ENCODE peak calls at places on chromosomes 7 and 10, in five cellular contexts. H is K562, M is HepG2, P is endothelial cell of umbilical vein, V is A549. D is an unnamed sample.

GRCh38 chr10:45505336-45505735 is 131.3 kb downstream of the ALOX5 start:
- DNase-seq in H (no peak), M (no peak), P (no peak), V (no peak), D (no peak)

GRCh38 chr10:87641065-87641464 is 18.6 kb upstream of the PAPSS2 start:
- DNase-seq in H (no peak), M (no peak), P (no peak), V (no peak), D (no peak)

GRCh38 chr10:17820943-17821342 is 11.8 kb downstream of the MRC1 start:
- DNase-seq in H (no peak), M (no peak), P (no peak), V (no peak), D (no peak)

GRCh38 chr7:45160374-45160773 is 2.8 kb downstream of the RAMP3 start:
- DNase-seq in H (no peak), M (no peak), P (no peak), V (no peak), D (peak)

GRCh38 chr7:156984209-156984891 is 26.1 kb downstream of the MNX1 start:
- DNase-seq in H (no peak), M (no peak), P (no peak), V (no peak), D (no peak)

GRCh38 chr7:64787295-64787694 is 6.9 kb upstream of the ZNF138 start:
- DNase-seq in H (no peak), M (no peak), P (no peak), V (no peak), D (no peak)

GRCh38 chr7:42831051-42831952 is 80.6 kb downstream of the C7orf25 start:
- DNase-seq in H (peak), M (peak), P (peak), V (peak), D (peak)

GRCh38 chr10:132878091-132878729 is 64.2 kb downstream of the CFAP46 start:
- DNase-seq in H (no peak), M (no peak), P (no peak), V (no peak), D (no peak)

GRCh38 chr7:155230169-155230593 is 67.5 kb upstream of the INSIG1 start:
- DNase-seq in H (no peak), M (peak), P (no peak), V (peak), D (no peak)

GRCh38 chr10:125778556-125778955 is 2.9 kb upstream of the MMP21 start:
- DNase-seq in H (no peak), M (no peak), P (no peak), V (no peak), D (no peak)

GRCh38 chr10:121734517-121735137 is 136.4 kb upstream of the FGFR2 start:
- DNase-seq in H (peak), M (peak), P (no peak), V (peak), D (peak)

GRCh38 chr7:109094-109493 is 83.3 kb upstream of the FAM20C start:
- DNase-seq in H (no peak), M (no peak), P (no peak), V (no peak), D (no peak)

GRCh38 chr10:7133270-7133669 is 277.6 kb downstream of the SFMBT2 start:
- DNase-seq in H (peak), M (no peak), P (no peak), V (no peak), D (no peak)

GRCh38 chr7:150748402-150748801 is 11.2 kb downstream of the GIMAP5 start:
- DNase-seq in H (no peak), M (no peak), P (no peak), V (no peak), D (no peak)

GRCh38 chr10:97713351-97713827 is at the start of gene MARVELD1:
- DNase-seq in H (peak), M (no peak), P (peak), V (peak), D (peak)

GRCh38 chr10:11527700-11528255 is 83.7 kb downstream of the USP6NL start:
- DNase-seq in H (no peak), M (no peak), P (peak), V (no peak), D (no peak)

GRCh38 chr10:110081914-110082313 is 74.1 kb downstream of the ADD3 start:
- DNase-seq in H (peak), M (peak), P (peak), V (peak), D (peak)

GRCh38 chr7:44177570-44178131 is 11.6 kb downstream of the GCK start:
- DNase-seq in H (no peak), M (no peak), P (no peak), V (no peak), D (peak)

GRCh38 chr10:110430369-110431273 is 67.1 kb upstream of the DUSP5 start:
- DNase-seq in H (no peak), M (no peak), P (no peak), V (no peak), D (no peak)

GRCh38 chr7:2003451-2003930 is 229.3 kb downstream of the MAD1L1 start:
- DNase-seq in H (no peak), M (no peak), P (no peak), V (no peak), D (no peak)

GRCh38 chr10:46308666-46309450 is 22.1 kb downstream of the ANTXRL start:
- DNase-seq in H (no peak), M (no peak), P (no peak), V (no peak), D (no peak)

DNA sequence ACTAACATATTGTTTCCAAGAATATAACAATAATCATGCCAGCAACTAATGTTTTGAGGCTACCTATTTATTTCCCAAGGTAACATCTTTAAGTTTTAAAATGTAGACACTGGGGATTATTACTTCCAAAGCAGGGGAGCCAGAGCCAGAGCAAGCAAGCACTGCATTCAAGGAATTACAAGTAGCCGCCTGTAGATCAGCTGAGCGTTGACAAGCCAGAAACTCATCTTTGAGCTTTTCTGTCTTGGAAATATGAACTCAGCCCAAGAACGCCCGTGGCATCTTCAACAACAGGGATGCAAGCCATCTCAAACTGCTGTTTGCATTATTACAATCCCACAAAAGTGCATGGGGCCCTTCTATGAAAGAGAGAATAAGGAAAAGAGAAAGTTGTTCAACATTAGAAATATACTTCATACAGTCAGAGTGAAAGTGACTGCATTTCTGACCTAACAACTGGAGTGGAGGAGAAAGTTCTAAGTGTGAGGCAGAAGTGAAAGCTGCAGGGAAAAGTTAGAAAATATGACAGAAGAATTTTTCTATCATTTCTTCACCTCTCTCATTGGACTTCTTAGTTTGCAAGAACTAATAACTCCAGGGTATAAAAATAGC is 6.5 kb downstream of the SGCE start:
- DNase-seq in H (no peak), M (no peak), P (no peak), V (no peak), D (no peak)
- TF ChIP-seq MYC in H (no peak), M (no peak), P (no peak), V (no peak), D (no peak)

GRCh38 chr10:71725998-71726672 is 6.6 kb upstream of the C10orf105 start:
- DNase-seq in H (peak), M (peak), P (peak), V (peak), D (peak)
- TF ChIP-seq CTCF in H (peak), M (peak), P (peak), V (peak), D (peak)

GRCh38 chr7:33667261-33667660 is 238.1 kb upstream of the BMPER start:
- DNase-seq in H (no peak), M (no peak), P (peak), V (no peak), D (no peak)
- TF ChIP-seq MYC in H (no peak), M (no peak), P (no peak), V (no peak), D (no peak)

DNA sequence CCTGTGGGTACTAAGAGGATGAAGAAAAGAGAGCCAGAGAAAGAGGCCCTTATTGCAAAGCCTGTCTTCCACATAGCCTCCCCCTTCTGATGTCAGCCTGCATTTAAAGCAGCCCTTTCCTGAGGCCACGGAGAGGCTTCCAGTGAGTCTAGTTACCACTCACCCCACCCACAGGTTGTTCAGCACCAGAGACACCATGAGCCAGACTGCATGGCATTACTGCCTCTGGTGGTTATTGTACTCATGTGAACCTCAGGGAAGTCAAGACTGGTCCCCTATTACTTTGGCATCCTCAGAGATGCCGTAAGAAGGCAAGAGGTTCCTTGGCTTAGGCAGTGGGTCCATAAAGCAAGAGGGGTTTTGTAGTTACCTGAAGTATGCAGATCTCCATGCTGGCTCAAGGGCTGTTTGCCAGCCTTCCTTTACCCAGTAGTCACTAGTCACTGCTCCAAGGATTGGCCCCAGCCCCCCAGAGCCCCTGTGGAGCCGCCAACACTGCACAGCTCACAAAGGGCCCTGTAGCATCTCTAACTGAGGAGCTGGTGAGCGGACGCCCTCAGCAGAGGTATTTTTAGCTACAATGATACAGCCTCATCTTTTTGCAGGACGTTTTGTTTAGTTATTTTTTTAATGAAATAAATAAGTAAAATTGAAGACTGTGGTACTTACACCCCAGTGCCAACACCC is 20.7 kb downstream of the LRRC4 start:
- DNase-seq in H (peak), M (no peak), P (no peak), V (no peak), D (peak)
- TF ChIP-seq CTCF in H (peak), M (peak), P (no peak), V (no peak), D (no peak)

D was measured in NB4.